ENCODE peak calls at places on chromosomes 3 and 15, in seven cellular contexts. F is HepG2, O is HCT116, R is GM12878, V is K562, W is SK-N-SH, Y is H1. C is an unnamed sample.

GRCh38 chr3:106227068-106227467 is 358.3 kb upstream of the CBLB start:
- DNase-seq in F (no peak), V (no peak), Y (no peak), R (no peak), W (no peak), O (no peak), C (no peak)

GRCh38 chr3:150547045-150547753 is 612 bp downstream of the EIF2A start:
- DNase-seq in W (no peak), V (no peak), F (no peak), R (no peak), O (no peak), Y (no peak), C (no peak)

GRCh38 chr3:185586644-185586964 is 509 bp downstream of the SENP2 start:
- DNase-seq in W (no peak), V (no peak), R (no peak), F (peak; percentile 36), Y (no peak), O (no peak), C (no peak)

GRCh38 chr3:170717410-170718402 is 131.8 kb upstream of the SLC7A14 start:
- DNase-seq in W (no peak), V (peak; percentile 46), O (no peak), R (no peak), F (no peak), Y (no peak), C (peak; percentile 37)

GRCh38 chr15:42575188-42576039 is at the start of gene STARD9:
- DNase-seq in V (peak; percentile 97), F (peak; percentile 96), O (peak; percentile 94), R (peak; percentile 87), W (peak; percentile 98), Y (peak; percentile 97), C (peak; percentile 92)

GRCh38 chr3:187769771-187770170 is 24.5 kb upstream of the BCL6 start:
- DNase-seq in F (no peak), V (no peak), R (no peak), O (no peak), W (no peak), Y (no peak), C (no peak)

GRCh38 chr3:105274958-105275357 is 91.8 kb upstream of the ALCAM start:
- DNase-seq in W (no peak), O (no peak), V (no peak), Y (no peak), R (no peak), F (no peak), C (no peak)

GRCh38 chr3:191094057-191094456 is 105.0 kb upstream of the OSTN start:
- DNase-seq in F (no peak), Y (no peak), V (no peak), W (no peak), O (no peak), R (no peak), C (no peak)

GRCh38 chr3:57852896-57853295 is 96.8 kb downstream of the SLMAP start:
- DNase-seq in W (peak; percentile 8), O (no peak), Y (no peak), V (no peak), F (peak; percentile 9), R (no peak), C (no peak)

GRCh38 chr15:25693321-25694237 is 169.5 kb downstream of the ATP10A start:
- DNase-seq in V (peak; percentile 42), W (peak; percentile 68), F (peak; percentile 7), O (no peak), Y (no peak), R (no peak), C (peak; percentile 30)

GRCh38 chr3:49998326-49998725 is 58.4 kb downstream of the RBM6 start:
- DNase-seq in R (no peak), O (no peak), W (no peak), F (no peak), V (no peak), Y (no peak), C (peak; percentile 24)

GRCh38 chr3:136659253-136659652 is 92.9 kb downstream of the STAG1 start:
- DNase-seq in W (peak; percentile 19), Y (no peak), O (no peak), R (no peak), F (no peak), V (no peak), C (no peak)

GRCh38 chr15:59017459-59017858 is 30.0 kb downstream of the RNF111 start:
- DNase-seq in V (peak; percentile 7), R (no peak), O (no peak), W (no peak), F (no peak), Y (no peak), C (no peak)

GRCh38 chr3:65231544-65231943 is 543.7 kb upstream of the ADAMTS9 start:
- DNase-seq in R (no peak), V (no peak), W (peak; percentile 53), F (no peak), O (no peak), Y (no peak), C (no peak)

GRCh38 chr3:122977645-122978466 is 49.7 kb downstream of the SEMA5B start:
- DNase-seq in Y (peak; percentile 46), R (no peak), V (no peak), F (peak; percentile 73), O (no peak), W (peak; percentile 63), C (no peak)

GRCh38 chr3:105145516-105145915 is 221.2 kb upstream of the ALCAM start:
- DNase-seq in V (no peak), O (no peak), Y (no peak), F (no peak), R (no peak), W (no peak), C (no peak)

GRCh38 chr3:185250247-185250646 is 3.6 kb downstream of the EHHADH start:
- DNase-seq in W (no peak), F (no peak), Y (no peak), O (no peak), R (no peak), V (no peak), C (no peak)

GRCh38 chr15:78716651-78717050 is 75.6 kb upstream of the CHRNB4 start:
- DNase-seq in V (no peak), R (no peak), F (no peak), Y (no peak), O (no peak), W (no peak), C (no peak)

GRCh38 chr15:51658664-51659063 is 22.6 kb upstream of the SCG3 start:
- DNase-seq in F (no peak), R (no peak), V (peak; percentile 31), W (no peak), O (no peak), Y (no peak), C (no peak)

GRCh38 chr3:197428117-197428761 is 127.5 kb downstream of the BDH1 start:
- DNase-seq in Y (no peak), V (peak; percentile 61), W (peak; percentile 54), R (no peak), F (peak; percentile 28), O (peak; percentile 32), C (peak; percentile 40)

GRCh38 chr15:64837502-64837901 is 4.2 kb upstream of the PLEKHO2 start:
- DNase-seq in V (no peak), W (no peak), Y (no peak), R (no peak), F (no peak), O (no peak), C (no peak)

GRCh38 chr3:177561769-177562360 is 364.6 kb upstream of the TBL1XR1 start:
- DNase-seq in V (no peak), W (peak; percentile 80), F (no peak), R (no peak), O (no peak), Y (no peak), C (no peak)

DNA sequence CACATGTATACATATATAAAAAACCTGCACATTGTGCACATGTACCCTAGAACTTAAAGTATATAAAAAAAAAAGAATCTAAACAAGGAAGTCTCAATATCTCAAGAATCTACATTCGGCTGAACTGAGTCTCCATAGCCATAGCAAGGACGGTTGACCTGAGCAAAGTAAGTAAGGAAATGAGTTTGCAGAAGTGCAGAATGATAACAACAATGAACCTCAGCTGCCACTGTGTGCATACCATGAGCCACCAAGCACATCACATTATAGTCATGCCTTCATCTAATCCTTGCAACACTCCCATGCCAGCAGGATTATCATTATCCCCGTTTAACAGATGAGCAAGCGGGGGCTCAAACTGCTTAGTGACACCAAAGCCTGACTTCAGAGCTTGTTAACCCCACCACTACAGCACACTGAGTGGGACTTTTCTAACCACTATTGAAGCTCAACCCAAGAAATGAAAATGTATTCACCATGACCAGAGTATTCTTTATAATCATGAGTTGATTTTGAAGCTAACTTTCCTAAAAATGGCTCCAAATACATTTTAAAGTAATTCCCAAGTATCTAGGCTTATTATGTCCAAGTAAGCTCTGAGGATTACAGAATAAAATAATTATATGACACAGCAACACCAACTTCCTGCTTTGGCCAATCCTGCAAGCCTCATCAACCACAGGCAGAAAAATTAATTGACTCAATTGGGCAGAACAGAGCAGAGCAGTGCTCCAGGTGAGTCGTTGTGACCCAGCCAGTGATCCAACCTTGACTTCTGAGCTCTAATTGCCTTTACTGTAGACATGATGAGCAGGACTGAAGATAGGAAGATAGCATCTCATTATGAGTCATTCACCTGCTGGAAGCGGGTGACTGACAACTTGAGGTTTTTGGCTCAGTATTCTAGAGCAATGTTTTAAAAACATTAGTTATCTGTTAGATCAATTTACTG is 47.3 kb upstream of the IL12A start:
- DNase-seq in F (no peak), R (no peak), W (no peak), O (no peak), V (no peak), Y (no peak), C (no peak)
- TF ChIP-seq JUND in F (no peak), R (no peak), W (no peak), O (no peak), V (peak; percentile 37), Y (no peak), C (peak; percentile 38)

GRCh38 chr3:148092624-148093194 is 605.0 kb upstream of the AGTR1 start:
- DNase-seq in R (no peak), Y (no peak), W (peak; percentile 48), V (no peak), O (no peak), F (no peak), C (no peak)
- TF ChIP-seq JUND in R (no peak), Y (no peak), W (no peak), V (no peak), O (no peak), F (no peak), C (no peak)

GRCh38 chr3:15309662-15310335 is 22.6 kb downstream of the SH3BP5 start:
- DNase-seq in W (no peak), F (no peak), Y (no peak), R (no peak), V (no peak), O (no peak), C (no peak)
- TF ChIP-seq JUND in W (no peak), F (no peak), Y (no peak), R (no peak), V (no peak), O (no peak), C (no peak)

DNA sequence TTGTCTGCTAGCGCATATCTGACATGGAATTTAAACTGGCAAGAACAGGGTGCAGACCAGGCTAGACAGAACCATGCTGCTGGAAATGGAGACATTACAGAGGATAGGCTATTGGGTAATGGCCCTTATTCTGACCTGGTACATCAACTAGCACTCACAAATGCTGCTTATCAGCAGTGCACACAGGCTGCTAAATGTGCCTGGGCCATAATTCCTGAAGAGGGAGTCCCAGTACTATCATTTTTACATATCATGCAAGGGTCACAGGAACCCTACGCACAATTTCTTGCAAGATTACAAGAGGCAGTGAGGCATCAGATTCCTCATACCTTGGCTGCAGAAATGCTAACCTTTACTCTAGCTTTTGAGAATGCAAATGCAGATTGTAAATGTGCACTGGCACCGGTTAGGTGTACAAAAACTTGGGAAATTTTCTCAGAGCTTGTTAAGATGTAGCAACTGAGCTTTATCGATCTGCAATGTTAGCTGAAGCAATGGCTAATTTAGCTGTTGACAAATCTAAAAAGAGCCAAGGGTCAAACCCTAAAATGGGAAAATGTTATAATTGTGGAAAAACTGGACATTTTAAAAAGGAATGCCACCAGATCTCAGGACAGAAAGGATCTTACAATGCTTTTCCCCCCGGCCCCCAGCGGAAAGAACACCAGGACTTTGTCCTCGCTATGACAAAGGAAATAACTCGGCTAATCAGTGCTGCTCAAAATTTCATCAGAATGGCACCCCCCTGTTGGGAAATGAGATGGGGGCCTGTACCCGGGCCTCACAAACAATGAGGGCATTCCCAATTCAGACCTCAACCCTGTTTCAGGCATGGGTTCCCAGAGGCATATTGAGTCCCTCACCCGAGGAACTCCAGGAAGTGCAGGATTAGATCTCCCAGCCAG is 21.1 kb downstream of the CCRL2 start:
- DNase-seq in V (peak; percentile 57), Y (no peak), O (no peak), W (no peak), R (no peak), F (peak; percentile 10), C (no peak)
- TF ChIP-seq JUND in V (no peak), Y (no peak), O (no peak), W (no peak), R (no peak), F (no peak), C (no peak)